ENCODE peak calls at places on chromosomes 4 and X, in ten cellular contexts. X, L, J, M, E, C, P, Y, K and G are unnamed samples.

GRCh38 chr4:153788419-153789276 is at the start of gene SFRP2:
- DNase-seq in X (peak), L (no peak), J (peak), M (peak), E (no peak), C (peak), P (no peak), Y (peak), K (peak), G (peak)

GRCh38 chrX:10395179-10395578 is 225.2 kb downstream of the MID1 start:
- DNase-seq in X (no peak), L (no peak), J (peak), M (no peak), E (no peak), C (no peak), P (no peak), Y (no peak), K (no peak), G (no peak)

GRCh38 chrX:102832661-102833060 is 104.4 kb upstream of the RAB40AL start:
- DNase-seq in X (no peak), L (no peak), J (peak), M (peak), E (no peak), C (no peak), P (no peak), Y (peak), K (peak), G (no peak)

GRCh38 chr4:24999392-25000104 is 31.2 kb downstream of the LGI2 start:
- DNase-seq in X (no peak), L (no peak), J (no peak), M (no peak), E (no peak), C (no peak), P (no peak), Y (peak), K (no peak), G (no peak)

GRCh38 chr4:73653695-73654106 is 33.5 kb upstream of the RASSF6 start:
- DNase-seq in X (no peak), L (peak), J (peak), M (peak), E (peak), C (peak), P (peak), Y (peak), K (peak), G (peak)

GRCh38 chrX:1391370-1391706 is 575 bp downstream of the SLC25A6 start:
- DNase-seq in X (no peak), L (no peak), J (no peak), M (no peak), E (peak), C (peak), P (no peak), Y (peak), K (peak), G (no peak)

GRCh38 chrX:63354484-63354883 is 3.4 kb upstream of the SPIN4 start:
- DNase-seq in X (no peak), L (no peak), J (no peak), M (no peak), E (no peak), C (no peak), P (no peak), Y (no peak), K (no peak), G (no peak)

GRCh38 chrX:119790977-119791436 is 423 bp downstream of the RPL39 start:
- DNase-seq in X (no peak), L (peak), J (peak), M (peak), E (peak), C (no peak), P (peak), Y (no peak), K (no peak), G (peak)

GRCh38 chr4:152045781-152046571 is 285.2 kb upstream of the GATB start:
- DNase-seq in X (peak), L (no peak), J (no peak), M (no peak), E (no peak), C (peak), P (peak), Y (peak), K (peak), G (peak)